ENCODE peak calls at places on chromosomes 7 and 10, in eight cellular contexts. One of them, this sample, is unnamed.

GRCh38 chr10:128000660-128001059 is 93.8 kb downstream of the PTPRE start:
- DNase-seq in HT1080: peak; percentile 75
- DNase-seq in Kasumi-1: no peak
- DNase-seq in stomach: no peak
- DNase-seq in HuH-7.5: no peak
- DNase-seq in EL: peak; percentile 55
- DNase-seq in frontal cortex: no peak
- DNase-seq in HFF-Myc: no peak
- DNase-seq in this sample: no peak

GRCh38 chr10:56269181-56269580 is 91.9 kb downstream of the ZWINT start:
- DNase-seq in stomach: no peak
- DNase-seq in HT1080: peak; percentile 5
- DNase-seq in HuH-7.5: no peak
- DNase-seq in frontal cortex: no peak
- DNase-seq in Kasumi-1: no peak
- DNase-seq in EL: no peak
- DNase-seq in HFF-Myc: no peak
- DNase-seq in this sample: no peak

GRCh38 chr10:101716891-101717659 is 22.1 kb upstream of the FBXW4 start:
- DNase-seq in EL: no peak
- DNase-seq in frontal cortex: no peak
- DNase-seq in Kasumi-1: no peak
- DNase-seq in HuH-7.5: no peak
- DNase-seq in HT1080: peak; percentile 8
- DNase-seq in HFF-Myc: no peak
- DNase-seq in stomach: no peak
- DNase-seq in this sample: no peak

GRCh38 chr10:70742537-70743429 is 42.4 kb downstream of the TBATA start:
- DNase-seq in Kasumi-1: peak; percentile 49
- DNase-seq in frontal cortex: peak; percentile 66
- DNase-seq in HuH-7.5: no peak
- DNase-seq in HFF-Myc: peak; percentile 47
- DNase-seq in EL: peak; percentile 62
- DNase-seq in HT1080: no peak
- DNase-seq in stomach: no peak
- DNase-seq in this sample: peak; percentile 18

GRCh38 chr7:38880454-38880853 is 28.5 kb downstream of the VPS41 start:
- DNase-seq in HT1080: no peak
- DNase-seq in HuH-7.5: no peak
- DNase-seq in frontal cortex: peak; percentile 13
- DNase-seq in stomach: no peak
- DNase-seq in EL: no peak
- DNase-seq in Kasumi-1: no peak
- DNase-seq in HFF-Myc: no peak
- DNase-seq in this sample: no peak

GRCh38 chr7:157089100-157089510 is 49.6 kb upstream of the UBE3C start:
- DNase-seq in EL: no peak
- DNase-seq in frontal cortex: no peak
- DNase-seq in HuH-7.5: no peak
- DNase-seq in stomach: no peak
- DNase-seq in HT1080: no peak
- DNase-seq in Kasumi-1: no peak
- DNase-seq in HFF-Myc: no peak
- DNase-seq in this sample: no peak

GRCh38 chr7:143391462-143392404 is 10.6 kb downstream of the ZYX start:
- DNase-seq in frontal cortex: no peak
- DNase-seq in HT1080: no peak
- DNase-seq in HFF-Myc: no peak
- DNase-seq in EL: peak; percentile 80
- DNase-seq in stomach: peak; percentile 60
- DNase-seq in Kasumi-1: no peak
- DNase-seq in HuH-7.5: no peak
- DNase-seq in this sample: peak; percentile 55

GRCh38 chr7:29935111-29935510 is 54.5 kb downstream of the SCRN1 start:
- DNase-seq in HFF-Myc: no peak
- DNase-seq in frontal cortex: no peak
- DNase-seq in Kasumi-1: no peak
- DNase-seq in stomach: no peak
- DNase-seq in HT1080: no peak
- DNase-seq in EL: no peak
- DNase-seq in HuH-7.5: no peak
- DNase-seq in this sample: no peak

GRCh38 chr10:12041766-12042408 is 722 bp downstream of the UPF2 start:
- DNase-seq in HFF-Myc: no peak
- DNase-seq in HuH-7.5: no peak
- DNase-seq in stomach: no peak
- DNase-seq in Kasumi-1: peak; percentile 25
- DNase-seq in EL: peak; percentile 45
- DNase-seq in frontal cortex: no peak
- DNase-seq in HT1080: peak; percentile 42
- DNase-seq in this sample: peak; percentile 40

GRCh38 chr7:17171427-17171826 is 127.0 kb upstream of the AHR start:
- DNase-seq in frontal cortex: no peak
- DNase-seq in HuH-7.5: no peak
- DNase-seq in EL: no peak
- DNase-seq in stomach: no peak
- DNase-seq in Kasumi-1: no peak
- DNase-seq in HT1080: no peak
- DNase-seq in HFF-Myc: no peak
- DNase-seq in this sample: no peak